ENCODE peak calls at places on chromosomes 5 and 9, in eight cellular contexts. One of them, this sample, is unnamed.

GRCh38 chr9:69122391-69123141 is 51.5 kb upstream of the TJP2 start:
- DNase-seq in PC-3: peak; percentile 65
- DNase-seq in GM12878: no peak
- DNase-seq in neural progenitor cell: peak; percentile 53
- DNase-seq in GM23338: peak; percentile 82
- DNase-seq in H1: no peak
- DNase-seq in fibroblast of lung: peak; percentile 87
- DNase-seq in GM23248: peak; percentile 68
- DNase-seq in this sample: peak; percentile 85

GRCh38 chr5:157180374-157181264 is at the start of gene ITK:
- DNase-seq in PC-3: no peak
- DNase-seq in GM12878: no peak
- DNase-seq in neural progenitor cell: no peak
- DNase-seq in GM23338: no peak
- DNase-seq in H1: no peak
- DNase-seq in fibroblast of lung: no peak
- DNase-seq in GM23248: no peak
- DNase-seq in this sample: no peak

GRCh38 chr5:116759860-116760644 is 185.4 kb upstream of the SEMA6A start:
- DNase-seq in PC-3: no peak
- DNase-seq in GM12878: no peak
- DNase-seq in neural progenitor cell: peak; percentile 94
- DNase-seq in GM23338: peak; percentile 32
- DNase-seq in H1: no peak
- DNase-seq in fibroblast of lung: peak; percentile 72
- DNase-seq in GM23248: no peak
- DNase-seq in this sample: peak; percentile 62

GRCh38 chr5:60700347-60700815 is 415 bp upstream of the DEPDC1B start:
- DNase-seq in PC-3: no peak
- DNase-seq in GM12878: no peak
- DNase-seq in neural progenitor cell: no peak
- DNase-seq in GM23338: no peak
- DNase-seq in H1: no peak
- DNase-seq in fibroblast of lung: no peak
- DNase-seq in GM23248: no peak
- DNase-seq in this sample: peak; percentile 7

GRCh38 chr9:101184813-101185278 is 156.3 kb downstream of the PLPPR1 start:
- DNase-seq in PC-3: no peak
- DNase-seq in GM12878: no peak
- DNase-seq in neural progenitor cell: no peak
- DNase-seq in GM23338: no peak
- DNase-seq in H1: no peak
- DNase-seq in fibroblast of lung: no peak
- DNase-seq in GM23248: no peak
- DNase-seq in this sample: no peak

GRCh38 chr9:113872485-113873143 is 3.5 kb upstream of the ZNF618 start:
- DNase-seq in PC-3: no peak
- DNase-seq in GM12878: no peak
- DNase-seq in neural progenitor cell: no peak
- DNase-seq in GM23338: no peak
- DNase-seq in H1: no peak
- DNase-seq in fibroblast of lung: peak; percentile 33
- DNase-seq in GM23248: no peak
- DNase-seq in this sample: peak; percentile 26

GRCh38 chr5:119031905-119032304 is 39.0 kb upstream of the DMXL1 start:
- DNase-seq in PC-3: no peak
- DNase-seq in GM12878: peak; percentile 73
- DNase-seq in neural progenitor cell: no peak
- DNase-seq in GM23338: peak; percentile 13
- DNase-seq in H1: no peak
- DNase-seq in fibroblast of lung: peak; percentile 17
- DNase-seq in GM23248: no peak
- DNase-seq in this sample: peak; percentile 5

GRCh38 chr5:115850771-115851416 is 9.2 kb downstream of the AP3S1 start:
- DNase-seq in PC-3: no peak
- DNase-seq in GM12878: no peak
- DNase-seq in neural progenitor cell: no peak
- DNase-seq in GM23338: no peak
- DNase-seq in H1: no peak
- DNase-seq in fibroblast of lung: peak; percentile 72
- DNase-seq in GM23248: peak; percentile 67
- DNase-seq in this sample: peak; percentile 64

DNA sequence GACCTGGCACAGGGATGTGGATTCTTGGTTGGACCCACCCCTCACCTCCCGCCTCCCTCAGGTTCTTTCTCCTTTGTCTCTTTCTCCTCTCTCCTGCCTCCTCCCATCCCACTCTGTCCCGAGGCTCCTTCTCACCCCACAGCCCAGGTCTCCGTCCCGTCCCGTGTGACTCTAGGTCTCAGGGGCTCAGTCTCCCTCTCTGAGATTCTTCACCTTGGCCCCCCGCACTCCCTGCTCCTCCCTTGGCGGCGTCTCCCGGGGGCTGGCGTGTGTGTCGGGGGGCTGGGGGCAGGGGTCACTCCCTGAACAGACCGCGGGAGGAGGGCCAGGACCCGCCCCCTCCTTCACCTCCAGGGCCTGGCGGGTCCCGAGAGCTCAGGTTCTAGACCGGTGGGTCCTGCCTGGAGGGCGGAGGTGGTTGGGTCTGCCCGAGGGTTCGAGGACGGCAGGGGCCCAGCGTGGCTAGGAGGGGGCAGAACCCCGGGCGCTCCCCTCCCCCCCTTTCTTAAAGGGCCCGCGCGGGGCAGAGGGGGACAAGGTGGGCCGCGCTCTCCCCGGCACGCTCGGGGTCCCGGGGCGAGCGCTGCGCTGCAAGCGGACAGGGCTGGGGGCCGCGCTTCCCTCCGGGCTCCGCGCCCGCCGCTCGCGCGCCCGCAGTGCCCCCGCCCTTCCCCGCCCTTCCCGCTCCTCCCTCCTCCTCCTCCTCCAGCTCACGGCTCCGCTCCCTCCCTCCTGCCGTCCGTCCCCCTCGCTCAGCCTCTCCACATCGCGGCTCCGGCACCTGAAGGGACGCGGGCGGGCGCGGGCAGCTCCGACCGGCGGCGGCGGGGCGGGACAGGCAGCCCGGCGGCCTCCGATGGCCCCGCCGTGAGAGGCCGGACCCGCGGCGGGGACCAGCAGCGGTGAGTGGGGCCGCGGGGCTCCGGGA is at the start of gene PSD2:
- DNase-seq in PC-3: no peak
- DNase-seq in GM12878: no peak
- DNase-seq in neural progenitor cell: peak; percentile 78
- DNase-seq in GM23338: peak; percentile 83
- DNase-seq in H1: peak; percentile 73
- DNase-seq in fibroblast of lung: peak; percentile 16
- DNase-seq in GM23248: peak; percentile 34
- DNase-seq in this sample: no peak
- H3K4me3 ChIP-seq in PC-3: no peak within 1 kb of the TSS
- H3K4me3 ChIP-seq in GM12878: no peak within 1 kb of the TSS
- H3K4me3 ChIP-seq in neural progenitor cell: peak within 1 kb of the TSS; percentile 45
- H3K4me3 ChIP-seq in GM23338: peak within 1 kb of the TSS; percentile 78
- H3K4me3 ChIP-seq in H1: peak within 1 kb of the TSS; percentile 35
- H3K4me3 ChIP-seq in fibroblast of lung: peak within 1 kb of the TSS; percentile 28
- H3K4me3 ChIP-seq in GM23248: peak within 1 kb of the TSS; percentile 57
- H3K4me3 ChIP-seq in this sample: no peak within 1 kb of the TSS

GRCh38 chr9:129405089-129405830 is 215.6 kb downstream of the C9orf50 start:
- DNase-seq in PC-3: no peak
- DNase-seq in GM12878: no peak
- DNase-seq in neural progenitor cell: no peak
- DNase-seq in GM23338: no peak
- DNase-seq in H1: no peak
- DNase-seq in fibroblast of lung: peak; percentile 81
- DNase-seq in GM23248: peak; percentile 55
- DNase-seq in this sample: peak; percentile 73

GRCh38 chr9:129407905-129408452 is 212.9 kb downstream of the C9orf50 start:
- DNase-seq in PC-3: no peak
- DNase-seq in GM12878: no peak
- DNase-seq in neural progenitor cell: no peak
- DNase-seq in GM23338: no peak
- DNase-seq in H1: no peak
- DNase-seq in fibroblast of lung: no peak
- DNase-seq in GM23248: no peak
- DNase-seq in this sample: no peak

GRCh38 chr9:129404621-129405020 is 216.3 kb downstream of the C9orf50 start:
- DNase-seq in PC-3: no peak
- DNase-seq in GM12878: no peak
- DNase-seq in neural progenitor cell: no peak
- DNase-seq in GM23338: no peak
- DNase-seq in H1: no peak
- DNase-seq in fibroblast of lung: no peak
- DNase-seq in GM23248: no peak
- DNase-seq in this sample: no peak

GRCh38 chr9:129405831-129406220 is 215.1 kb downstream of the C9orf50 start:
- DNase-seq in PC-3: no peak
- DNase-seq in GM12878: no peak
- DNase-seq in neural progenitor cell: no peak
- DNase-seq in GM23338: no peak
- DNase-seq in H1: no peak
- DNase-seq in fibroblast of lung: no peak
- DNase-seq in GM23248: no peak
- DNase-seq in this sample: no peak

DNA sequence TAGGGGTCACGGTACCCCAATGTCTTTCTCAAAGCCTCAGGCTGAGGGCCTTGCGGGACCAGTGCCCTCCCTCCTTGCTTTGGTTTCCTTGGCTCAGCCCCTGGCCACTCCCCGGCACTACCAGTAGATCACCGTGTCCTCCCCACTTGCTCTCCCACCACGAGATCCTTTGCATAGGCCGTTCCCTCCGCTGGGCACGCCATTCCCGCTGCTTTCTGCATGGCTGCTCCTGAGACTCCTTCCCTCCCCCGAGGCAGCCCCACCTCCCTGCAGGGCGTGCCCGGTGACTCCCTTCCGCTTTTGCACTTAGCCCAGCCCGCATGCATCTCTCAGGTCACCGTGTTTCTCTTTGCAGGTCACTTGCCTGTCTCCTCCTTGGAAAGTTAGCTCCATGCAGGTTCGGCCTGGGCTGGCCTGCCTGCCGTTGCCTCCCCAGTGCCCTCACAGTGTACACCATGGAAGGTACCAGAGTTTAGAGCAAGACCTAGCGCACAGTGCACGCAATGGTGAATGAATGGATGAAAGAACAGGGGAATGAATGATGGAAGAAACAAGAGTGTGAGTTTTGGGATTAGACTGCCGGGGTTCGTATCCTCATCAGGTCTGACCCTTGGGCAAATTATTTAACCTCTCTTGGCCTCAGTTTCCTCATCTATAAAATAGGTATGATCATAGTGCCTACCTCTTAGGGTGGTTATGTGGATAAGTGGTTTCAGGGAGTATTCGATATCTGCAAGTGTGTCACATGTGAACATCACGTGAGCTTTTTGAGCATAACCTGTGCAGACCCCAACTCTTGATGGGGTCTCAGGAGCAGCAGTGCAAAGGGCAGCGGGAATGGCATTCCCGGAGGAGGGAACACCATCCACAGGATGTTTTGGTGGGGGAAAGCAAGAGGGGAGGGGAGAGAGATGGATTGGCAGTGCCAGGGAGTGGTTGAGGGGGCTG is 214.3 kb downstream of the C9orf50 start:
- DNase-seq in PC-3: peak; percentile 73
- DNase-seq in GM12878: no peak
- DNase-seq in neural progenitor cell: no peak
- DNase-seq in GM23338: peak; percentile 40
- DNase-seq in H1: peak; percentile 45
- DNase-seq in fibroblast of lung: peak; percentile 21
- DNase-seq in GM23248: no peak
- DNase-seq in this sample: no peak
- H3K27ac ChIP-seq in PC-3: no peak overlapping the region
- H3K27ac ChIP-seq in GM12878: no peak overlapping the region
- H3K27ac ChIP-seq in neural progenitor cell: no peak overlapping the region
- H3K27ac ChIP-seq in GM23338: no peak overlapping the region
- H3K27ac ChIP-seq in H1: no peak overlapping the region
- H3K27ac ChIP-seq in fibroblast of lung: no peak overlapping the region
- H3K27ac ChIP-seq in GM23248: no peak overlapping the region
- H3K27ac ChIP-seq in this sample: no peak overlapping the region

GRCh38 chr5:59557572-59557971 is 336.0 kb downstream of the PDE4D start:
- DNase-seq in PC-3: no peak
- DNase-seq in GM12878: no peak
- DNase-seq in neural progenitor cell: no peak
- DNase-seq in GM23338: no peak
- DNase-seq in H1: no peak
- DNase-seq in fibroblast of lung: no peak
- DNase-seq in GM23248: no peak
- DNase-seq in this sample: no peak

GRCh38 chr5:59562756-59563389 is 330.7 kb downstream of the PDE4D start:
- DNase-seq in PC-3: peak; percentile 69
- DNase-seq in GM12878: peak; percentile 75
- DNase-seq in neural progenitor cell: peak; percentile 69
- DNase-seq in GM23338: peak; percentile 79
- DNase-seq in H1: no peak
- DNase-seq in fibroblast of lung: peak; percentile 81
- DNase-seq in GM23248: peak; percentile 22
- DNase-seq in this sample: peak; percentile 76

GRCh38 chr5:59559323-59559722 is 334.2 kb downstream of the PDE4D start:
- DNase-seq in PC-3: no peak
- DNase-seq in GM12878: no peak
- DNase-seq in neural progenitor cell: no peak
- DNase-seq in GM23338: no peak
- DNase-seq in H1: no peak
- DNase-seq in fibroblast of lung: no peak
- DNase-seq in GM23248: no peak
- DNase-seq in this sample: no peak

GRCh38 chr5:59559847-59560246 is 333.7 kb downstream of the PDE4D start:
- DNase-seq in PC-3: no peak
- DNase-seq in GM12878: no peak
- DNase-seq in neural progenitor cell: no peak
- DNase-seq in GM23338: no peak
- DNase-seq in H1: no peak
- DNase-seq in fibroblast of lung: no peak
- DNase-seq in GM23248: no peak
- DNase-seq in this sample: no peak

GRCh38 chr5:59560553-59560952 is 333.0 kb downstream of the PDE4D start:
- DNase-seq in PC-3: no peak
- DNase-seq in GM12878: no peak
- DNase-seq in neural progenitor cell: no peak
- DNase-seq in GM23338: no peak
- DNase-seq in H1: no peak
- DNase-seq in fibroblast of lung: no peak
- DNase-seq in GM23248: no peak
- DNase-seq in this sample: no peak
- H4K20me1 ChIP-seq in PC-3: no peaks in the 10 kb centered on the region
- H4K20me1 ChIP-seq in GM12878: no peaks in the 10 kb centered on the region
- H4K20me1 ChIP-seq in neural progenitor cell: no peaks in the 10 kb centered on the region
- H4K20me1 ChIP-seq in GM23338: no peaks in the 10 kb centered on the region
- H4K20me1 ChIP-seq in H1: no peaks in the 10 kb centered on the region
- H4K20me1 ChIP-seq in fibroblast of lung: no peaks in the 10 kb centered on the region
- H4K20me1 ChIP-seq in GM23248: no peaks in the 10 kb centered on the region
- H4K20me1 ChIP-seq in this sample: no peaks in the 10 kb centered on the region

DNA sequence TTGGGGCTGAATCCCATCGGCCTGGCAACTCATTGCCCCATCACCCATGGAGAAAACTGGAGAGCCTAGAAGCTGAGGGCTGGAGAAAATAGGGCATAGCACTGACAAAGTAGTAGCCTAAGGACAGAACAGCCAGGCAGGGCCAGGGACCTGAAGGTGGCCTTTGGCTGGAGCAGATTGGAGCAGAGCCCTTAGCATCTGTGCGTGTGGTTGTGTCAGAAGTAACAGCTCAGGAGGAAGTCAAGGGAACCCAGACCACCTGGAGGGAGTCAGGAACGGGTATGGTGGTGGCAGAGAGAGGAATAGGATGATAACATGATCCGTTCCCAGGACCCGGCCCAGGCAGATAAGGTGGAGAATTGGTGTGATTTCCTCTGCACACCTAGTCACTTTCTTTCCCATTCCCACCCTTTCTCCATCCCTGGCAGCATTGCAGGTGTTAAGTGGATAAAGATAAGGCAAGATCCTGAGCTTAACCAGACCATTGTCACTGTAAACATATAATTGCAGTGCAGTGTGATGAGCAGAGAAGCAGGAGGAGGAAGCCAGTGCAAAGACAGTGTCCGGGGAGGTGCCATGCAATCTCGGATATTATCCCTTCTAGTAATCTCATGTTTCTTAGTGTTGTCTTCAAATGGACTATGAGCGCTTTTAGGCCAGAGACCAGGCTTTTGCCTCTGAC is 67.0 kb downstream of the NDFIP1 start:
- DNase-seq in PC-3: no peak
- DNase-seq in GM12878: no peak
- DNase-seq in neural progenitor cell: no peak
- DNase-seq in GM23338: no peak
- DNase-seq in H1: no peak
- DNase-seq in fibroblast of lung: no peak
- DNase-seq in GM23248: no peak
- DNase-seq in this sample: no peak
- H3K4me3 ChIP-seq in PC-3: no peak overlapping the region
- H3K4me3 ChIP-seq in GM12878: no peak overlapping the region
- H3K4me3 ChIP-seq in neural progenitor cell: no peak overlapping the region
- H3K4me3 ChIP-seq in GM23338: no peak overlapping the region
- H3K4me3 ChIP-seq in H1: no peak overlapping the region
- H3K4me3 ChIP-seq in fibroblast of lung: no peak overlapping the region
- H3K4me3 ChIP-seq in GM23248: no peak overlapping the region
- H3K4me3 ChIP-seq in this sample: no peak overlapping the region